ENCODE peak calls at places on chromosomes 13 and 19, in six cellular contexts. T is mesothelial cell of epicardium; D is NCI-H1092 treated with DMSO at 0.1 percent for 48 hours; A is BE2C; L is activated CD4-positive, alpha-beta T cell treated with anti-CD3 and anti-CD28 coated beads, Interleukin-2, amount 50 U/mL, for 48 hours; M is hepatocyte. V is an unnamed sample.

GRCh38 chr13:112657850-112658445 is 31.9 kb upstream of the ATP11A start:
- DNase-seq in T (no peak), D (no peak), A (no peak), L (no peak), M (peak; percentile 71), V (no peak)

GRCh38 chr13:52845766-52846566 is 2.5 kb downstream of the PCDH8 start:
- DNase-seq in T (peak; percentile 44), D (peak; percentile 50), A (peak; percentile 65), L (peak; percentile 45), M (peak; percentile 69), V (no peak)

GRCh38 chr19:45913874-45914830 is at the start of gene NANOS2:
- DNase-seq in T (no peak), D (no peak), A (peak; percentile 68), L (no peak), M (no peak), V (peak; percentile 52)

GRCh38 chr19:28905996-28906395 is 307.0 kb downstream of the UQCRFS1 start:
- DNase-seq in T (no peak), D (no peak), A (no peak), L (no peak), M (no peak), V (no peak)

GRCh38 chr13:32895296-32895695 is 120.9 kb upstream of the KL start:
- DNase-seq in T (no peak), D (no peak), A (no peak), L (no peak), M (no peak), V (no peak)

GRCh38 chr13:106176103-106176502 is 359.4 kb downstream of the EFNB2 start:
- DNase-seq in T (no peak), D (no peak), A (no peak), L (no peak), M (no peak), V (no peak)

GRCh38 chr13:48828962-48829405 is 146.7 kb upstream of the FNDC3A start:
- DNase-seq in T (no peak), D (peak; percentile 88), A (peak; percentile 22), L (no peak), M (peak; percentile 20), V (peak; percentile 26)

GRCh38 chr19:48614436-48615144 is at the start of gene FAM83E:
- DNase-seq in T (no peak), D (no peak), A (peak; percentile 61), L (peak; percentile 42), M (peak; percentile 91), V (no peak)

GRCh38 chr13:110953833-110954532 is 39.1 kb upstream of the ANKRD10 start:
- DNase-seq in T (no peak), D (no peak), A (no peak), L (no peak), M (no peak), V (no peak)

GRCh38 chr13:111344471-111345191 is 24.2 kb downstream of the TEX29 start:
- DNase-seq in T (no peak), D (peak; percentile 98), A (no peak), L (no peak), M (peak; percentile 66), V (peak; percentile 49)

GRCh38 chr19:14059093-14059480 is 2.8 kb downstream of the PALM3 start:
- DNase-seq in T (no peak), D (no peak), A (no peak), L (peak; percentile 66), M (no peak), V (peak; percentile 16)

GRCh38 chr19:37172368-37173366 is at the start of gene ZNF585A:
- DNase-seq in T (peak; percentile 73), D (peak; percentile 95), A (peak; percentile 91), L (peak; percentile 87), M (peak; percentile 95), V (peak; percentile 97)

GRCh38 chr19:15479391-15480345 is at the start of gene PGLYRP2:
- DNase-seq in T (no peak), D (peak; percentile 39), A (no peak), L (no peak), M (no peak), V (peak; percentile 14)

GRCh38 chr13:97221989-97222700 is at the start of gene MBNL2:
- DNase-seq in T (peak; percentile 68), D (peak; percentile 94), A (peak; percentile 91), L (peak; percentile 86), M (peak; percentile 93), V (peak; percentile 59)

GRCh38 chr19:43362745-43363144 is 9.3 kb downstream of the CD177 start:
- DNase-seq in T (no peak), D (no peak), A (no peak), L (no peak), M (no peak), V (no peak)

GRCh38 chr19:13861392-13861713 is 15.6 kb upstream of the NANOS3 start:
- DNase-seq in T (no peak), D (no peak), A (no peak), L (no peak), M (no peak), V (no peak)

GRCh38 chr13:67238277-67238859 is 8.2 kb upstream of the PCDH9 start:
- DNase-seq in T (no peak), D (peak; percentile 58), A (no peak), L (no peak), M (peak; percentile 37), V (peak; percentile 20)

GRCh38 chr19:55113570-55114039 is 3.8 kb downstream of the PPP1R12C start:
- DNase-seq in T (peak; percentile 64), D (no peak), A (no peak), L (no peak), M (peak; percentile 95), V (no peak)

GRCh38 chr13:77002590-77003190 is 10.8 kb downstream of the CLN5 start:
- DNase-seq in T (no peak), D (peak; percentile 14), A (no peak), L (no peak), M (peak; percentile 44), V (no peak)

GRCh38 chr19:2602391-2603181 is 99.9 kb downstream of the GNG7 start:
- DNase-seq in T (no peak), D (no peak), A (peak; percentile 77), L (no peak), M (peak; percentile 89), V (no peak)

GRCh38 chr19:38293281-38293680 is 10.8 kb upstream of the C19orf33 start:
- DNase-seq in T (no peak), D (no peak), A (no peak), L (no peak), M (no peak), V (no peak)

GRCh38 chr13:109836629-109837607 is 50.5 kb upstream of the IRS2 start:
- DNase-seq in T (no peak), D (no peak), A (no peak), L (no peak), M (peak; percentile 83), V (peak; percentile 53)

GRCh38 chr13:37406031-37406430 is 192.5 kb downstream of the POSTN start:
- DNase-seq in T (no peak), D (no peak), A (no peak), L (no peak), M (no peak), V (no peak)

GRCh38 chr13:101739382-101740178 is 287.1 kb downstream of the ITGBL1 start:
- DNase-seq in T (no peak), D (no peak), A (no peak), L (no peak), M (no peak), V (no peak)

GRCh38 chr13:36282818-36283432 is 14.7 kb downstream of the CCDC169 start:
- DNase-seq in T (no peak), D (peak; percentile 16), A (no peak), L (no peak), M (peak; percentile 66), V (peak; percentile 55)

GRCh38 chr13:33514362-33514761 is 228.8 kb upstream of the STARD13 start:
- DNase-seq in T (no peak), D (no peak), A (no peak), L (no peak), M (no peak), V (no peak)

GRCh38 chr13:111281751-111282311 is 38.6 kb upstream of the TEX29 start:
- DNase-seq in T (no peak), D (peak; percentile 73), A (no peak), L (no peak), M (no peak), V (no peak)

GRCh38 chr13:27372896-27373295 is 51.5 kb upstream of the GTF3A start:
- DNase-seq in T (no peak), D (peak; percentile 96), A (peak; percentile 39), L (no peak), M (peak; percentile 77), V (peak; percentile 92)

GRCh38 chr19:39310558-39311311 is 9.9 kb downstream of the LRFN1 start:
- DNase-seq in T (no peak), D (no peak), A (no peak), L (no peak), M (no peak), V (no peak)

GRCh38 chr13:108830916-108831315 is 201.5 kb downstream of the MYO16 start:
- DNase-seq in T (no peak), D (no peak), A (no peak), L (no peak), M (no peak), V (no peak)

GRCh38 chr19:21197589-21198295 is 55.9 kb downstream of the ZNF431 start:
- DNase-seq in T (no peak), D (no peak), A (no peak), L (no peak), M (peak; percentile 26), V (no peak)

GRCh38 chr13:36248700-36249099 is 34.3 kb upstream of the SOHLH2 start:
- DNase-seq in T (no peak), D (no peak), A (no peak), L (no peak), M (no peak), V (no peak)

GRCh38 chr13:99665716-99666115 is 164.4 kb downstream of the TM9SF2 start:
- DNase-seq in T (no peak), D (no peak), A (no peak), L (no peak), M (no peak), V (no peak)

GRCh38 chr19:48746738-48747575 is at the start of gene IZUMO1:
- DNase-seq in T (peak; percentile 73), D (no peak), A (peak; percentile 91), L (peak; percentile 69), M (peak; percentile 91), V (no peak)

GRCh38 chr13:48653074-48654054 is at the start of gene CYSLTR2:
- DNase-seq in T (no peak), D (no peak), A (no peak), L (no peak), M (peak; percentile 55), V (no peak)

GRCh38 chr13:107348471-107348870 is 780.5 kb upstream of the ARGLU1 start:
- DNase-seq in T (no peak), D (no peak), A (no peak), L (no peak), M (no peak), V (no peak)

GRCh38 chr19:45816236-45817009 is 1.3 kb upstream of the RSPH6A start:
- DNase-seq in T (no peak), D (no peak), A (peak; percentile 24), L (no peak), M (no peak), V (no peak)

GRCh38 chr13:103277959-103278673 is 211.9 kb upstream of the SLC10A2 start:
- DNase-seq in T (no peak), D (no peak), A (no peak), L (no peak), M (no peak), V (no peak)

V was measured in NCI-H146.